ENCODE peak calls at places on chromosomes 11 and 22, in seven cellular contexts. One of them, this sample, is unnamed.

GRCh38 chr22:17570851-17571631 is 7.7 kb downstream of the SLC25A18 start:
- DNase-seq in dorsolateral prefrontal cortex: peak
- DNase-seq in fibroblast of lung: peak
- DNase-seq in tibial artery: peak
- DNase-seq in psoas muscle: peak
- DNase-seq in uterus: peak
- DNase-seq in ovary: peak
- DNase-seq in this sample: no peak

GRCh38 chr11:87176044-87176443 is 138.3 kb downstream of the TMEM135 start:
- DNase-seq in fibroblast of lung: peak
- DNase-seq in ovary: no peak
- DNase-seq in dorsolateral prefrontal cortex: no peak
- DNase-seq in psoas muscle: no peak
- DNase-seq in uterus: no peak
- DNase-seq in tibial artery: no peak
- DNase-seq in this sample: no peak

GRCh38 chr11:64526795-64527194 is 64.2 kb upstream of the SLC22A12 start:
- DNase-seq in fibroblast of lung: no peak
- DNase-seq in tibial artery: no peak
- DNase-seq in dorsolateral prefrontal cortex: no peak
- DNase-seq in uterus: no peak
- DNase-seq in ovary: no peak
- DNase-seq in psoas muscle: no peak
- DNase-seq in this sample: no peak

GRCh38 chr11:69000831-69001245 is 12.2 kb downstream of the MRGPRF start:
- DNase-seq in uterus: peak
- DNase-seq in fibroblast of lung: peak
- DNase-seq in dorsolateral prefrontal cortex: no peak
- DNase-seq in tibial artery: peak
- DNase-seq in ovary: peak
- DNase-seq in psoas muscle: no peak
- DNase-seq in this sample: no peak

GRCh38 chr22:41480397-41480735 is 11.4 kb downstream of the ACO2 start:
- DNase-seq in dorsolateral prefrontal cortex: peak
- DNase-seq in uterus: no peak
- DNase-seq in fibroblast of lung: peak
- DNase-seq in psoas muscle: no peak
- DNase-seq in tibial artery: no peak
- DNase-seq in ovary: no peak
- DNase-seq in this sample: no peak

GRCh38 chr11:117985953-117986887 is at the start of gene IL10RA:
- DNase-seq in fibroblast of lung: peak
- DNase-seq in dorsolateral prefrontal cortex: peak
- DNase-seq in ovary: peak
- DNase-seq in psoas muscle: peak
- DNase-seq in uterus: peak
- DNase-seq in tibial artery: peak
- DNase-seq in this sample: peak

GRCh38 chr11:68831124-68831523 is 10.6 kb downstream of the CPT1A start:
- DNase-seq in uterus: no peak
- DNase-seq in tibial artery: no peak
- DNase-seq in ovary: no peak
- DNase-seq in fibroblast of lung: no peak
- DNase-seq in dorsolateral prefrontal cortex: no peak
- DNase-seq in psoas muscle: no peak
- DNase-seq in this sample: no peak

GRCh38 chr11:134346101-134346975 is 14.6 kb downstream of the GLB1L2 start:
- DNase-seq in fibroblast of lung: no peak
- DNase-seq in dorsolateral prefrontal cortex: no peak
- DNase-seq in psoas muscle: no peak
- DNase-seq in tibial artery: no peak
- DNase-seq in ovary: peak
- DNase-seq in uterus: no peak
- DNase-seq in this sample: no peak

GRCh38 chr11:3160252-3161031 is 4.7 kb downstream of the OSBPL5 start:
- DNase-seq in psoas muscle: peak
- DNase-seq in ovary: peak
- DNase-seq in dorsolateral prefrontal cortex: peak
- DNase-seq in uterus: peak
- DNase-seq in fibroblast of lung: peak
- DNase-seq in tibial artery: peak
- DNase-seq in this sample: no peak

GRCh38 chr22:24728790-24729637 is 45.5 kb downstream of the PIWIL3 start:
- DNase-seq in ovary: peak
- DNase-seq in tibial artery: no peak
- DNase-seq in dorsolateral prefrontal cortex: peak
- DNase-seq in psoas muscle: no peak
- DNase-seq in fibroblast of lung: peak
- DNase-seq in uterus: peak
- DNase-seq in this sample: no peak

GRCh38 chr22:39174498-39175120 is 22.1 kb upstream of the CBX7 start:
- DNase-seq in psoas muscle: peak
- DNase-seq in dorsolateral prefrontal cortex: no peak
- DNase-seq in fibroblast of lung: peak
- DNase-seq in uterus: peak
- DNase-seq in tibial artery: peak
- DNase-seq in ovary: peak
- DNase-seq in this sample: no peak

GRCh38 chr11:112448806-112449205 is 188.1 kb upstream of the PLET1 start:
- DNase-seq in dorsolateral prefrontal cortex: no peak
- DNase-seq in fibroblast of lung: no peak
- DNase-seq in ovary: no peak
- DNase-seq in uterus: no peak
- DNase-seq in tibial artery: no peak
- DNase-seq in psoas muscle: no peak
- DNase-seq in this sample: no peak

GRCh38 chr11:126756416-126756815 is 244.2 kb downstream of the KIRREL3 start:
- DNase-seq in ovary: no peak
- DNase-seq in tibial artery: no peak
- DNase-seq in fibroblast of lung: no peak
- DNase-seq in psoas muscle: no peak
- DNase-seq in dorsolateral prefrontal cortex: peak
- DNase-seq in uterus: no peak
- DNase-seq in this sample: no peak

GRCh38 chr22:40243891-40244290 is 66.2 kb downstream of the TNRC6B start:
- DNase-seq in fibroblast of lung: no peak
- DNase-seq in uterus: no peak
- DNase-seq in dorsolateral prefrontal cortex: no peak
- DNase-seq in psoas muscle: no peak
- DNase-seq in tibial artery: no peak
- DNase-seq in ovary: no peak
- DNase-seq in this sample: no peak

GRCh38 chr11:33310720-33311500 is 53.7 kb downstream of the HIPK3 start:
- DNase-seq in dorsolateral prefrontal cortex: no peak
- DNase-seq in fibroblast of lung: no peak
- DNase-seq in uterus: no peak
- DNase-seq in psoas muscle: no peak
- DNase-seq in tibial artery: no peak
- DNase-seq in ovary: no peak
- DNase-seq in this sample: no peak

GRCh38 chr11:3128356-3129180 is 36.5 kb downstream of the OSBPL5 start:
- DNase-seq in tibial artery: peak
- DNase-seq in psoas muscle: peak
- DNase-seq in fibroblast of lung: no peak
- DNase-seq in ovary: no peak
- DNase-seq in uterus: peak
- DNase-seq in dorsolateral prefrontal cortex: no peak
- DNase-seq in this sample: no peak

GRCh38 chr11:125005491-125005890 is 51.5 kb downstream of the CCDC15 start:
- DNase-seq in fibroblast of lung: no peak
- DNase-seq in psoas muscle: no peak
- DNase-seq in uterus: no peak
- DNase-seq in dorsolateral prefrontal cortex: no peak
- DNase-seq in tibial artery: no peak
- DNase-seq in ovary: no peak
- DNase-seq in this sample: no peak

GRCh38 chr22:19849800-19850481 is 4.7 kb downstream of the GNB1L start:
- DNase-seq in tibial artery: no peak
- DNase-seq in uterus: no peak
- DNase-seq in ovary: no peak
- DNase-seq in fibroblast of lung: no peak
- DNase-seq in psoas muscle: no peak
- DNase-seq in dorsolateral prefrontal cortex: no peak
- DNase-seq in this sample: no peak

GRCh38 chr11:113389288-113389687 is 1.7 kb downstream of the ANKK1 start:
- DNase-seq in fibroblast of lung: no peak
- DNase-seq in dorsolateral prefrontal cortex: no peak
- DNase-seq in uterus: no peak
- DNase-seq in tibial artery: no peak
- DNase-seq in ovary: no peak
- DNase-seq in psoas muscle: no peak
- DNase-seq in this sample: no peak

GRCh38 chr11:128328955-128329551 is 258.3 kb downstream of the ETS1 start:
- DNase-seq in dorsolateral prefrontal cortex: no peak
- DNase-seq in uterus: no peak
- DNase-seq in psoas muscle: peak
- DNase-seq in ovary: no peak
- DNase-seq in tibial artery: no peak
- DNase-seq in fibroblast of lung: no peak
- DNase-seq in this sample: no peak

GRCh38 chr11:23574149-23574548 is 713.9 kb upstream of the CCDC179 start:
- DNase-seq in fibroblast of lung: no peak
- DNase-seq in ovary: no peak
- DNase-seq in dorsolateral prefrontal cortex: no peak
- DNase-seq in uterus: no peak
- DNase-seq in psoas muscle: no peak
- DNase-seq in tibial artery: no peak
- DNase-seq in this sample: no peak

GRCh38 chr22:30970356-30970746 is 1.3 kb downstream of the TUG1 start:
- DNase-seq in dorsolateral prefrontal cortex: no peak
- DNase-seq in tibial artery: no peak
- DNase-seq in ovary: no peak
- DNase-seq in fibroblast of lung: no peak
- DNase-seq in uterus: no peak
- DNase-seq in psoas muscle: no peak
- DNase-seq in this sample: no peak

GRCh38 chr11:128039140-128040021 is 548.0 kb downstream of the ETS1 start:
- DNase-seq in fibroblast of lung: peak
- DNase-seq in psoas muscle: peak
- DNase-seq in ovary: no peak
- DNase-seq in uterus: no peak
- DNase-seq in tibial artery: peak
- DNase-seq in dorsolateral prefrontal cortex: no peak
- DNase-seq in this sample: no peak

GRCh38 chr11:70467196-70468085 is 69.1 kb downstream of the CTTN start:
- DNase-seq in uterus: no peak
- DNase-seq in tibial artery: no peak
- DNase-seq in ovary: peak
- DNase-seq in dorsolateral prefrontal cortex: peak
- DNase-seq in psoas muscle: peak
- DNase-seq in fibroblast of lung: peak
- DNase-seq in this sample: peak

GRCh38 chr11:45025716-45026492 is 75.2 kb upstream of the TP53I11 start:
- DNase-seq in psoas muscle: peak
- DNase-seq in uterus: no peak
- DNase-seq in fibroblast of lung: peak
- DNase-seq in dorsolateral prefrontal cortex: peak
- DNase-seq in ovary: no peak
- DNase-seq in tibial artery: peak
- DNase-seq in this sample: peak

DNA sequence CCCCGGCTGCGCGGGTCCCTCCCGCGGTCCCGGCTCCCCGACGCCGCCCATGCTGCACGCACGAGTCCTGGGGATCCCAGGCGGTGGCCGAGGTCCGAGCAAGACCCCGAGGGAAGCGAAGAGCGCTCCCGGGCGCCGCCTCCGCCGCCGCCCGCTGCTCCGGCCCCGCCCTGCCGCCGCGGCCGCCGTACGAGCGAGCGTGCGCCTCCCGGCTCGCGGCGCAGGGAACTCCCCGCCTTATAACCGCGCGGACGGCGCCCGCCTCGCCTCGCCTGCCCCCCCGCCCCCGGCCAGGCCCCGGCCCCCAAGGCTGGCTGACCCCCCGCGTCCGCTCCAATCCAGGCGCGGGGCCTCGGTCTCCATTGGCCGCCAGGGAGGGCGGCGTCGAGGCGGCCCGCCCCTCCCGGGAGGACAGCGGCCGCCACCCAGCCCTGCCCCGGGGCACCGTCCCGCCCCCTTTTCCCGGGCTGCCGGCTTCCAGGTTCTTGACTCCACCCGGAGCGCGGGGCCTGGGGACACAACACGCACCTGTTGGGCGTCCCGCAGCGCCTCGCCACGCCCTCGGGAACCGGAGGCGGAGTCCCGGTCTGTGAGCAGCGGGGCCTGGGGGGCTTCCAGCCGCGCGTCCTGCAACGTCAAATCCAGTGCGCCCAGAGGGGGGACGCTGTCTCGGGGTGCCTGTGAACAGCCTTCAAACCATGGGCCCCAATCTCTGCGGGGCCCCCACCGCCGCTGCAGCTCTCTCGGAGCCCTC is at the start of gene FADS3:
- DNase-seq in psoas muscle: peak
- DNase-seq in uterus: peak
- DNase-seq in dorsolateral prefrontal cortex: peak
- DNase-seq in fibroblast of lung: peak
- DNase-seq in tibial artery: peak
- DNase-seq in ovary: peak
- DNase-seq in this sample: peak
- TF ChIP-seq CTCF in psoas muscle: no peak
- TF ChIP-seq CTCF in uterus: no peak
- TF ChIP-seq CTCF in dorsolateral prefrontal cortex: no peak
- TF ChIP-seq CTCF in fibroblast of lung: no peak
- TF ChIP-seq CTCF in tibial artery: no peak
- TF ChIP-seq CTCF in ovary: no peak
- TF ChIP-seq CTCF in this sample: no peak

GRCh38 chr11:12099132-12099873 is 11.1 kb upstream of the MICAL2 start:
- DNase-seq in ovary: no peak
- DNase-seq in dorsolateral prefrontal cortex: no peak
- DNase-seq in tibial artery: no peak
- DNase-seq in uterus: no peak
- DNase-seq in psoas muscle: no peak
- DNase-seq in fibroblast of lung: no peak
- DNase-seq in this sample: no peak
- TF ChIP-seq CTCF in ovary: no peak
- TF ChIP-seq CTCF in dorsolateral prefrontal cortex: no peak
- TF ChIP-seq CTCF in tibial artery: no peak
- TF ChIP-seq CTCF in uterus: no peak
- TF ChIP-seq CTCF in psoas muscle: no peak
- TF ChIP-seq CTCF in fibroblast of lung: peak
- TF ChIP-seq CTCF in this sample: no peak

DNA sequence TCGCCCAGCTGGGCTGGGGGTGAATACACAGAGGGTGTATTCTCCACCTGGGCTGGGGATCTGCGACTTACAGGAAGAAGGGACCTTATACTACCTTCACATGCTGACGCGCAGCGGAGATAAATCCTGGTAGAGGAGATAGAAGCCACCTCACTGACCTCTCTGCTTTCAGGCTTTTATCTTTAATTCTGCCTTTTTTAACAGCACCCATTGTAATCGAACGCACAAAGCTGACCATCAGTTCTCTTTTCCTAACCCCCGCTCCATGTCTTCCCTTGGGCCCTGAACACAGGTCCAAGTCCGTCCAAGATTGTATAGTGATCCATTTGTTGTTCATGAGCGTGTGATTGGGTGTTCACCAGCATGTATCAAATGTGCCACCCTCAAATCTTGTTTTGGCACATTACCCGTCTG is 664 bp upstream of the LAMTOR1 start:
- DNase-seq in psoas muscle: no peak
- DNase-seq in dorsolateral prefrontal cortex: no peak
- DNase-seq in ovary: no peak
- DNase-seq in fibroblast of lung: no peak
- DNase-seq in uterus: no peak
- DNase-seq in tibial artery: no peak
- DNase-seq in this sample: no peak
- TF ChIP-seq CTCF in psoas muscle: no peak
- TF ChIP-seq CTCF in dorsolateral prefrontal cortex: no peak
- TF ChIP-seq CTCF in ovary: peak
- TF ChIP-seq CTCF in fibroblast of lung: no peak
- TF ChIP-seq CTCF in uterus: no peak
- TF ChIP-seq CTCF in tibial artery: no peak
- TF ChIP-seq CTCF in this sample: no peak

GRCh38 chr11:100467821-100468508 is 219.1 kb upstream of the ARHGAP42 start:
- DNase-seq in dorsolateral prefrontal cortex: no peak
- DNase-seq in psoas muscle: no peak
- DNase-seq in uterus: no peak
- DNase-seq in fibroblast of lung: no peak
- DNase-seq in ovary: no peak
- DNase-seq in tibial artery: no peak
- DNase-seq in this sample: peak
- TF ChIP-seq CTCF in dorsolateral prefrontal cortex: no peak
- TF ChIP-seq CTCF in psoas muscle: no peak
- TF ChIP-seq CTCF in uterus: no peak
- TF ChIP-seq CTCF in fibroblast of lung: no peak
- TF ChIP-seq CTCF in ovary: no peak
- TF ChIP-seq CTCF in tibial artery: no peak
- TF ChIP-seq CTCF in this sample: no peak

This sample was measured in GM10248.